ENCODE peak calls at places on chromosomes 11 and 22, in ten cellular contexts. B is H4, F is right atrium auricular region, Y is colonic mucosa, R is GM23338, O is Kasumi-1, H is head of caudate nucleus, G is A172, X is EL, Q is caudate nucleus. T is an unnamed sample.

GRCh38 chr11:41522391-41522790 is 62.9 kb upstream of the LRRC4C start:
- DNase-seq in B (no peak), F (no peak), Y (no peak), R (no peak), O (no peak), H (no peak), G (no peak), X (no peak), Q (no peak), T (no peak)

GRCh38 chr11:31214337-31214736 is 155.2 kb downstream of the DCDC1 start:
- DNase-seq in B (no peak), F (no peak), Y (no peak), R (no peak), O (no peak), H (no peak), G (no peak), X (no peak), Q (no peak), T (no peak)

GRCh38 chr11:114397349-114397982 is 2.8 kb downstream of the C11orf71 start:
- DNase-seq in B (no peak), F (no peak), Y (no peak), R (no peak), O (no peak), H (no peak), G (no peak), X (no peak), Q (no peak), T (no peak)

GRCh38 chr11:112795896-112796686 is 165.1 kb upstream of the NCAM1 start:
- DNase-seq in B (peak; percentile 24), F (no peak), Y (no peak), R (no peak), O (no peak), H (peak; percentile 52), G (peak; percentile 19), X (no peak), Q (no peak), T (no peak)

GRCh38 chr11:106218096-106218495 is 140.6 kb downstream of the AASDHPPT start:
- DNase-seq in B (no peak), F (no peak), Y (no peak), R (peak; percentile 7), O (no peak), H (no peak), G (no peak), X (no peak), Q (no peak), T (no peak)

GRCh38 chr11:132448334-132448995 is 1078.0 kb downstream of the NTM start:
- DNase-seq in B (no peak), F (no peak), Y (no peak), R (peak; percentile 33), O (no peak), H (no peak), G (peak; percentile 69), X (peak; percentile 73), Q (no peak), T (no peak)

GRCh38 chr11:103591554-103591953 is 444.9 kb upstream of the DDI1 start:
- DNase-seq in B (no peak), F (no peak), Y (no peak), R (no peak), O (no peak), H (no peak), G (no peak), X (no peak), Q (no peak), T (no peak)

GRCh38 chr11:12799373-12799835 is 125.2 kb downstream of the TEAD1 start:
- DNase-seq in B (no peak), F (no peak), Y (no peak), R (no peak), O (no peak), H (no peak), G (no peak), X (no peak), Q (no peak), T (no peak)

GRCh38 chr22:42820075-42820763 is 36.9 kb downstream of the ARFGAP3 start:
- DNase-seq in B (peak; percentile 42), F (peak; percentile 52), Y (no peak), R (peak; percentile 78), O (peak; percentile 88), H (no peak), G (peak; percentile 45), X (peak; percentile 88), Q (no peak), T (no peak)

GRCh38 chr11:27700351-27701261 is at the start of gene BDNF:
- DNase-seq in B (peak; percentile 44), F (no peak), Y (no peak), R (peak; percentile 72), O (peak; percentile 25), H (no peak), G (no peak), X (peak; percentile 69), Q (no peak), T (peak; percentile 48)

GRCh38 chr11:120112174-120112796 is 25.6 kb downstream of the TRIM29 start:
- DNase-seq in B (no peak), F (no peak), Y (no peak), R (peak; percentile 56), O (no peak), H (no peak), G (no peak), X (no peak), Q (no peak), T (no peak)

GRCh38 chr11:69310934-69311766 is 17.2 kb downstream of the MYEOV start:
- DNase-seq in B (no peak), F (no peak), Y (no peak), R (no peak), O (no peak), H (no peak), G (peak; percentile 61), X (no peak), Q (no peak), T (no peak)

GRCh38 chr11:114799524-114799923 is 121.2 kb downstream of the NXPE2 start:
- DNase-seq in B (no peak), F (no peak), Y (no peak), R (peak; percentile 89), O (no peak), H (no peak), G (no peak), X (no peak), Q (no peak), T (no peak)

GRCh38 chr11:120306519-120307242 is 18.4 kb upstream of the TLCD5 start:
- DNase-seq in B (peak; percentile 82), F (no peak), Y (peak; percentile 76), R (peak; percentile 80), O (no peak), H (no peak), G (peak; percentile 88), X (peak; percentile 89), Q (no peak), T (peak; percentile 96)

GRCh38 chr22:37008365-37008764 is 10.9 kb downstream of the TST start:
- DNase-seq in B (no peak), F (no peak), Y (no peak), R (no peak), O (peak; percentile 39), H (no peak), G (no peak), X (no peak), Q (no peak), T (no peak)

GRCh38 chr22:28441720-28442263 is 237.8 kb downstream of the TTC28 start:
- DNase-seq in B (no peak), F (no peak), Y (no peak), R (no peak), O (no peak), H (no peak), G (no peak), X (no peak), Q (no peak), T (no peak)

GRCh38 chr11:1970956-1971355 is 23.8 kb downstream of the MRPL23 start:
- DNase-seq in B (no peak), F (peak; percentile 21), Y (no peak), R (no peak), O (no peak), H (no peak), G (no peak), X (no peak), Q (no peak), T (no peak)

T was measured in MG63.